ENCODE peak calls at places on chromosomes 2 and 18, in four cellular contexts. S, C, F and M are unnamed samples.

GRCh38 chr2:28674062-28674712 is 77.4 kb upstream of the PPP1CB start:
- DNase-seq in S (no peak), C (no peak), F (no peak), M (no peak)

GRCh38 chr2:237383991-237384671 is 29.8 kb downstream of the COL6A3 start:
- DNase-seq in S (no peak), C (no peak), F (no peak), M (no peak)

GRCh38 chr2:238097988-238098853 is 1.9 kb upstream of the ESPNL start:
- DNase-seq in S (no peak), C (peak), F (peak), M (peak)

GRCh38 chr2:68237404-68237803 is 14.9 kb downstream of the PPP3R1 start:
- DNase-seq in S (no peak), C (no peak), F (no peak), M (no peak)

GRCh38 chr18:23177433-23178072 is 42.3 kb downstream of the CABLES1 start:
- DNase-seq in S (no peak), C (no peak), F (no peak), M (no peak)

GRCh38 chr2:239829326-239829725 is 195.8 kb downstream of the NDUFA10 start:
- DNase-seq in S (no peak), C (peak), F (no peak), M (no peak)

GRCh38 chr2:240237609-240238151 is 97.2 kb upstream of the OTOS start:
- DNase-seq in S (no peak), C (peak), F (no peak), M (no peak)

GRCh38 chr2:236939751-236940229 is 145.9 kb upstream of the COPS8 start:
- DNase-seq in S (no peak), C (no peak), F (no peak), M (no peak)

GRCh38 chr18:67144342-67144741 is 372.2 kb downstream of the DSEL start:
- DNase-seq in S (no peak), C (no peak), F (no peak), M (no peak)

GRCh38 chr18:68394705-68395104 is 320.2 kb downstream of the TMX3 start:
- DNase-seq in S (no peak), C (no peak), F (peak), M (no peak)

GRCh38 chr2:16330571-16331351 is 334.9 kb downstream of the CYRIA start:
- DNase-seq in S (no peak), C (no peak), F (no peak), M (peak)

GRCh38 chr2:49796221-49796705 is 641.9 kb upstream of the FSHR start:
- DNase-seq in S (no peak), C (no peak), F (no peak), M (no peak)

GRCh38 chr18:13620206-13620672 is 106.1 kb downstream of the FAM210A start:
- DNase-seq in S (no peak), C (no peak), F (no peak), M (no peak)

GRCh38 chr2:85066874-85067351 is 66.3 kb upstream of the TCF7L1 start:
- DNase-seq in S (no peak), C (peak), F (peak), M (peak)

GRCh38 chr2:112634874-112635157 is 10.9 kb upstream of the SLC20A1 start:
- DNase-seq in S (no peak), C (no peak), F (no peak), M (no peak)